ENCODE peak calls at places on chromosomes 16 and 17, in eight cellular contexts. W is upper lobe of right lung, C is AG09309, B is gastrocnemius medialis, U is epithelial cell of proximal tubule, N is AG04450, L is neural progenitor cell, Y is stomach. E is an unnamed sample.

GRCh38 chr17:42275527-42276358 is 448 bp downstream of the STAT5B start:
- DNase-seq in Y (no peak), W (no peak), B (no peak), L (peak; percentile 67), C (no peak), N (peak; percentile 15), U (no peak), E (peak; percentile 43)

GRCh38 chr17:50428831-50429424 is 2.9 kb downstream of the ACSF2 start:
- DNase-seq in C (no peak), W (no peak), U (no peak), Y (no peak), L (no peak), B (peak; percentile 77), N (no peak), E (no peak)

GRCh38 chr17:50565559-50566350 is 5.2 kb downstream of the CACNA1G start:
- DNase-seq in Y (no peak), L (peak; percentile 82), N (no peak), B (no peak), U (no peak), C (no peak), W (no peak), E (no peak)

GRCh38 chr16:80113876-80114574 is 426.8 kb upstream of the DYNLRB2 start:
- DNase-seq in U (no peak), Y (no peak), L (no peak), W (no peak), N (no peak), C (no peak), B (no peak), E (no peak)

GRCh38 chr17:15334266-15334665 is 7.1 kb downstream of the TEKT3 start:
- DNase-seq in L (no peak), B (no peak), Y (no peak), W (no peak), C (no peak), U (no peak), N (no peak), E (no peak)

GRCh38 chr17:15361592-15361991 is 20.2 kb upstream of the TEKT3 start:
- DNase-seq in B (no peak), Y (no peak), C (no peak), N (no peak), W (no peak), U (no peak), L (no peak), E (no peak)

GRCh38 chr16:78184554-78185183 is 85.2 kb downstream of the WWOX start:
- DNase-seq in Y (no peak), U (no peak), C (no peak), W (no peak), L (no peak), N (peak; percentile 67), B (no peak), E (peak; percentile 11)

GRCh38 chr17:60145006-60145935 is 4.5 kb upstream of the CA4 start:
- DNase-seq in C (no peak), B (no peak), L (peak; percentile 91), U (no peak), N (no peak), Y (no peak), W (no peak), E (peak; percentile 46)

GRCh38 chr17:39674702-39675389 is 6.6 kb downstream of the PNMT start:
- DNase-seq in L (no peak), Y (peak; percentile 57), U (no peak), B (no peak), W (peak; percentile 74), N (no peak), C (no peak), E (no peak)

DNA sequence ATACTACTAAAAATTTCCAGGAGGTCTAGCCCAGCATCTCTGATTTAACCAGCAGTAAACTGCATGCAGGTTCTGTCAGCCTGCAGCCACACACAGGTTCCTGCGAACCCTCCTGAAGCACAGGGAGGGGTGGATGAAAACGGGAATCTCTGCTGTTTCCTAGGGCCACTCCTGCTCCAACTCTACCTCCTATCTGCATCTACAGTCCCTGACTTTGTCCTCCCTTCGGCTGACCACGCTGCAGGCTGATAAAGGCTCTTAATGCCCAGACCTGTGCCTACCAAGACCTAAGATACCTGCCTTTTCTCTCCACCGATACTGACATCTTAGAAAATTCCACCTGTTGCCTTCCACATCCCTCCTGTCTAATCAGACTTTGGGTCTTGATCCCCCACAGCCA is 50.2 kb downstream of the CYTH1 start:
- DNase-seq in C (no peak), N (no peak), Y (no peak), B (no peak), L (no peak), U (no peak), W (no peak), E (no peak)
- H3K4me3 ChIP-seq in C (no peak overlapping the region), N (no peak overlapping the region), Y (no peak overlapping the region), B (no peak overlapping the region), L (no peak overlapping the region), U (no peak overlapping the region), W (no peak overlapping the region), E (no peak overlapping the region)

GRCh38 chr17:57068707-57069106 is 16.3 kb upstream of the AKAP1 start:
- DNase-seq in U (no peak), W (no peak), Y (no peak), C (no peak), L (no peak), N (no peak), B (no peak), E (no peak)

GRCh38 chr17:57068222-57068658 is 16.8 kb upstream of the AKAP1 start:
- DNase-seq in Y (no peak), L (no peak), U (no peak), C (no peak), W (no peak), N (no peak), B (no peak), E (no peak)

GRCh38 chr17:57067162-57067561 is 17.9 kb upstream of the AKAP1 start:
- DNase-seq in Y (no peak), U (no peak), L (no peak), N (no peak), B (no peak), C (no peak), W (no peak), E (no peak)

GRCh38 chr17:57067781-57068180 is 17.3 kb upstream of the AKAP1 start:
- DNase-seq in B (no peak), U (no peak), N (no peak), W (no peak), C (no peak), Y (no peak), L (no peak), E (no peak)

GRCh38 chr17:57062865-57063264 is 22.2 kb upstream of the AKAP1 start:
- DNase-seq in W (no peak), B (no peak), U (no peak), Y (no peak), N (no peak), C (no peak), L (no peak), E (peak; percentile 11)
- TF ChIP-seq CTCF in W (no peak), B (no peak), U (no peak), Y (no peak), N (no peak), C (no peak), L (no peak), E (no peak)

GRCh38 chr16:48810803-48811453 is 200.9 kb upstream of the N4BP1 start:
- DNase-seq in C (no peak), L (peak; percentile 61), W (no peak), U (no peak), N (no peak), Y (no peak), B (no peak), E (no peak)

GRCh38 chr16:48813485-48813884 is 203.5 kb upstream of the N4BP1 start:
- DNase-seq in W (no peak), L (no peak), B (no peak), N (no peak), C (no peak), Y (no peak), U (no peak), E (no peak)

GRCh38 chr16:48812856-48813255 is 202.9 kb upstream of the N4BP1 start:
- DNase-seq in Y (no peak), W (no peak), B (no peak), U (no peak), C (no peak), N (no peak), L (no peak), E (no peak)

GRCh38 chr16:48810436-48810802 is 200.4 kb upstream of the N4BP1 start:
- DNase-seq in B (no peak), W (no peak), L (peak; percentile 10), C (no peak), N (no peak), Y (no peak), U (no peak), E (no peak)

GRCh38 chr16:48811478-48811877 is 201.5 kb upstream of the N4BP1 start:
- DNase-seq in N (no peak), U (no peak), W (no peak), L (peak; percentile 9), B (no peak), C (no peak), Y (no peak), E (no peak)
- H3K4me3 ChIP-seq in N (no peak overlapping the region), U (no peak overlapping the region), W (no peak overlapping the region), L (peak overlapping the region; percentile 51), B (no peak overlapping the region), C (no peak overlapping the region), Y (no peak overlapping the region), E (no peak overlapping the region)

GRCh38 chr16:27747946-27748345 is 198.0 kb downstream of the KATNIP start:
- DNase-seq in N (no peak), C (no peak), W (no peak), B (no peak), U (no peak), Y (no peak), L (no peak), E (no peak)

GRCh38 chr16:27749547-27749875 is 199.6 kb downstream of the KATNIP start:
- DNase-seq in Y (no peak), U (no peak), L (no peak), W (no peak), B (no peak), N (no peak), C (no peak), E (no peak)

GRCh38 chr16:27749946-27750345 is 200.0 kb downstream of the KATNIP start:
- DNase-seq in C (no peak), B (no peak), N (no peak), W (no peak), U (no peak), Y (no peak), L (no peak), E (no peak)

GRCh38 chr16:27751676-27752075 is 201.7 kb downstream of the KATNIP start:
- DNase-seq in U (no peak), C (no peak), Y (no peak), L (no peak), W (no peak), B (no peak), N (no peak), E (no peak)

DNA sequence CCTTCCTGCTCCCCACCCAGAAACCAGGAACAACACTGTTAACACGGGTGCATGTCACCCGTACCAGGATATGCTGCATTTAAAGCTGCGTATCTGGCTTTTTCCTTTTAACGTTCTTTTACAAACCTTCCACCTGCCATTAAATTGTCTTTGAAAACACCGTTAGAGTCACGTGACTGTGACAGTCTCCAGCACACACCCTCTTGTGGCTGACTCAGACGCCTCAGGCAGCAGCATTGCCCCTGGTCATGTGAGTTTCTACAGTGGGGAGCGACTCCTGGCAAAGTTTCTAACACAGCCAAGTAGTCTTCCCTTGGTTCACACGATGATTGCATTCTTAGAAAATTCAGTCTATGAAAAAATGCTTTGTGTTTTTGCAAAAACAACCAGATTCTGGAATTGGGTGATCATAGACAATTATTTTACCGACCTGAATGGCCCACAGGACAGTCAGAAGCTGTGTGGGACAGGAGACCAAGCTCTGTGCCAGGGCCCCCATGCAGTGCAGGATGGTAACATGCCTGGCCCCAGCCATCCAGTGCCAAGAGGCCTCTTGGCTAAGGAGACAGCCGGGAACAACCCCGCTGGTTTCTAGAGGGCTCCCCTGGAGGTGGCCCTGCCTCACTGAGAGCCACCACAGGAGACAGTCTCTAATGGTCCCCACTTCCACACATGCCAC is 199.1 kb downstream of the KATNIP start:
- DNase-seq in L (peak; percentile 61), U (peak; percentile 70), N (peak; percentile 39), C (peak; percentile 66), W (no peak), Y (no peak), B (no peak), E (peak; percentile 86)
- TF ChIP-seq CTCF in L (peak; percentile 56), U (peak; percentile 44), N (peak; percentile 14), C (no peak), W (no peak), Y (peak; percentile 9), B (no peak), E (peak; percentile 6)